ENCODE peak calls at places on chromosomes 16 and 17, in six cellular contexts. One of them, this sample, is unnamed.

GRCh38 chr17:57949649-57950048 is 5.6 kb downstream of the CUEDC1 start:
- DNase-seq in astrocyte of the spinal cord: no peak
- DNase-seq in posterior cingulate gyrus: no peak
- DNase-seq in germinal center: no peak
- DNase-seq in amygdala: no peak
- DNase-seq in pancreas: no peak
- DNase-seq in this sample: peak; percentile 43

GRCh38 chr17:6346986-6347385 is 87.9 kb downstream of the AIPL1 start:
- DNase-seq in astrocyte of the spinal cord: no peak
- DNase-seq in posterior cingulate gyrus: no peak
- DNase-seq in germinal center: no peak
- DNase-seq in amygdala: no peak
- DNase-seq in pancreas: no peak
- DNase-seq in this sample: no peak

GRCh38 chr16:6105115-6105514 is 1007.5 kb upstream of the EEF2KMT start:
- DNase-seq in astrocyte of the spinal cord: peak; percentile 40
- DNase-seq in posterior cingulate gyrus: no peak
- DNase-seq in germinal center: no peak
- DNase-seq in amygdala: no peak
- DNase-seq in pancreas: no peak
- DNase-seq in this sample: no peak

GRCh38 chr17:76544123-76544915 is 4.5 kb downstream of the PRCD start:
- DNase-seq in astrocyte of the spinal cord: no peak
- DNase-seq in posterior cingulate gyrus: peak; percentile 67
- DNase-seq in germinal center: no peak
- DNase-seq in amygdala: no peak
- DNase-seq in pancreas: peak; percentile 59
- DNase-seq in this sample: no peak

GRCh38 chr17:20203761-20204263 is 194.7 kb downstream of the SPECC1 start:
- DNase-seq in astrocyte of the spinal cord: no peak
- DNase-seq in posterior cingulate gyrus: no peak
- DNase-seq in germinal center: no peak
- DNase-seq in amygdala: no peak
- DNase-seq in pancreas: no peak
- DNase-seq in this sample: no peak

GRCh38 chr16:11989238-11990160 is 13.0 kb downstream of the SNX29 start:
- DNase-seq in astrocyte of the spinal cord: no peak
- DNase-seq in posterior cingulate gyrus: no peak
- DNase-seq in germinal center: no peak
- DNase-seq in amygdala: peak; percentile 19
- DNase-seq in pancreas: no peak
- DNase-seq in this sample: no peak

GRCh38 chr16:82634955-82635610 is 8.3 kb downstream of the CDH13 start:
- DNase-seq in astrocyte of the spinal cord: no peak
- DNase-seq in posterior cingulate gyrus: no peak
- DNase-seq in germinal center: no peak
- DNase-seq in amygdala: no peak
- DNase-seq in pancreas: no peak
- DNase-seq in this sample: no peak

GRCh38 chr17:70187383-70187782 is 18.1 kb downstream of the KCNJ2 start:
- DNase-seq in astrocyte of the spinal cord: peak; percentile 67
- DNase-seq in posterior cingulate gyrus: no peak
- DNase-seq in germinal center: no peak
- DNase-seq in amygdala: no peak
- DNase-seq in pancreas: no peak
- DNase-seq in this sample: no peak

GRCh38 chr17:41494524-41494923 is 4.8 kb upstream of the KRT36 start:
- DNase-seq in astrocyte of the spinal cord: peak; percentile 7
- DNase-seq in posterior cingulate gyrus: no peak
- DNase-seq in germinal center: no peak
- DNase-seq in amygdala: no peak
- DNase-seq in pancreas: no peak
- DNase-seq in this sample: no peak

GRCh38 chr17:9940826-9941225 is 35.8 kb upstream of the RCVRN start:
- DNase-seq in astrocyte of the spinal cord: no peak
- DNase-seq in posterior cingulate gyrus: no peak
- DNase-seq in germinal center: no peak
- DNase-seq in amygdala: no peak
- DNase-seq in pancreas: peak; percentile 28
- DNase-seq in this sample: no peak

GRCh38 chr17:9021985-9022552 is 759 bp downstream of the NTN1 start:
- DNase-seq in astrocyte of the spinal cord: no peak
- DNase-seq in posterior cingulate gyrus: no peak
- DNase-seq in germinal center: peak; percentile 14
- DNase-seq in amygdala: no peak
- DNase-seq in pancreas: peak; percentile 75
- DNase-seq in this sample: peak; percentile 26

GRCh38 chr17:81191646-81192045 is 25.6 kb upstream of the AATK start:
- DNase-seq in astrocyte of the spinal cord: no peak
- DNase-seq in posterior cingulate gyrus: no peak
- DNase-seq in germinal center: no peak
- DNase-seq in amygdala: no peak
- DNase-seq in pancreas: peak; percentile 67
- DNase-seq in this sample: no peak

GRCh38 chr17:1972429-1973160 is 52.5 kb downstream of the RTN4RL1 start:
- DNase-seq in astrocyte of the spinal cord: no peak
- DNase-seq in posterior cingulate gyrus: no peak
- DNase-seq in germinal center: no peak
- DNase-seq in amygdala: no peak
- DNase-seq in pancreas: no peak
- DNase-seq in this sample: no peak

GRCh38 chr17:79785900-79786810 is 8.2 kb downstream of the CBX2 start:
- DNase-seq in astrocyte of the spinal cord: no peak
- DNase-seq in posterior cingulate gyrus: no peak
- DNase-seq in germinal center: no peak
- DNase-seq in amygdala: no peak
- DNase-seq in pancreas: peak; percentile 43
- DNase-seq in this sample: no peak

GRCh38 chr17:78986048-78986648 is 6.4 kb upstream of the LGALS3BP start:
- DNase-seq in astrocyte of the spinal cord: peak; percentile 47
- DNase-seq in posterior cingulate gyrus: no peak
- DNase-seq in germinal center: no peak
- DNase-seq in amygdala: no peak
- DNase-seq in pancreas: no peak
- DNase-seq in this sample: peak; percentile 62

GRCh38 chr17:64694207-64694606 is 32.1 kb upstream of the SMURF2 start:
- DNase-seq in astrocyte of the spinal cord: peak; percentile 63
- DNase-seq in posterior cingulate gyrus: no peak
- DNase-seq in germinal center: no peak
- DNase-seq in amygdala: no peak
- DNase-seq in pancreas: peak; percentile 72
- DNase-seq in this sample: peak; percentile 38

GRCh38 chr16:67244387-67245188 is 2.7 kb downstream of the FHOD1 start:
- DNase-seq in astrocyte of the spinal cord: peak; percentile 86
- DNase-seq in posterior cingulate gyrus: no peak
- DNase-seq in germinal center: peak; percentile 85
- DNase-seq in amygdala: no peak
- DNase-seq in pancreas: peak; percentile 65
- DNase-seq in this sample: peak; percentile 85

This sample was measured in left colon.